ENCODE peak calls at places on chromosomes 3 and 15, in five cellular contexts. P is lower lobe of right lung, N is breast epithelium, X is cardiac muscle cell, A is foreskin fibroblast. U is an unnamed sample.

GRCh38 chr15:63234479-63234878 is 42.9 kb upstream of the APH1B start:
- DNase-seq in P (peak; percentile 59), A (peak; percentile 50), N (no peak), X (peak; percentile 85), U (no peak)

GRCh38 chr3:40109641-40110490 is 199.6 kb upstream of the EIF1B start:
- DNase-seq in X (peak; percentile 14), N (no peak), A (peak; percentile 55), P (no peak), U (no peak)

GRCh38 chr3:127102587-127102986 is 90.3 kb upstream of the PRR23E start:
- DNase-seq in N (peak; percentile 40), P (no peak), X (no peak), A (no peak), U (no peak)

GRCh38 chr15:85581495-85581894 is 201.1 kb downstream of the AKAP13 start:
- DNase-seq in P (peak; percentile 71), X (peak; percentile 53), N (no peak), A (no peak), U (no peak)

GRCh38 chr15:60363024-60363674 is 34.6 kb downstream of the ANXA2 start:
- DNase-seq in P (no peak), X (no peak), N (no peak), A (no peak), U (no peak)

GRCh38 chr3:112092439-112093179 is 6.4 kb downstream of the C3orf52 start:
- DNase-seq in N (no peak), P (no peak), X (peak; percentile 83), A (no peak), U (no peak)

GRCh38 chr3:171155122-171155700 is 128.7 kb upstream of the SLC2A2 start:
- DNase-seq in X (no peak), P (no peak), N (no peak), A (no peak), U (no peak)

GRCh38 chr15:76162784-76163428 is 103.1 kb downstream of the TMEM266 start:
- DNase-seq in P (no peak), N (no peak), X (no peak), A (no peak), U (no peak)

GRCh38 chr15:31857194-31857593 is 173.1 kb upstream of the CHRNA7 start:
- DNase-seq in X (no peak), A (no peak), N (no peak), P (no peak), U (no peak)

GRCh38 chr3:33299395-33300081 is 22.3 kb downstream of the FBXL2 start:
- DNase-seq in A (peak; percentile 84), P (no peak), N (no peak), X (peak; percentile 34), U (peak; percentile 73)

GRCh38 chr15:71411538-71412482 is 296.5 kb downstream of the THSD4 start:
- DNase-seq in A (peak; percentile 74), P (peak; percentile 76), N (no peak), X (peak; percentile 42), U (peak; percentile 14)

GRCh38 chr3:173025941-173026340 is 115.1 kb downstream of the SPATA16 start:
- DNase-seq in A (no peak), N (no peak), P (no peak), X (no peak), U (no peak)

GRCh38 chr3:30696901-30697300 is 90.5 kb downstream of the TGFBR2 start:
- DNase-seq in X (no peak), A (no peak), N (no peak), P (no peak), U (no peak)

GRCh38 chr15:43237842-43238470 is 17.1 kb upstream of the EPB42 start:
- DNase-seq in N (no peak), P (no peak), A (no peak), X (no peak), U (no peak)

GRCh38 chr3:189790658-189791057 is 159.5 kb downstream of the TP63 start:
- DNase-seq in X (no peak), N (no peak), A (no peak), P (no peak), U (no peak)

GRCh38 chr3:13166243-13167063 is 93.2 kb upstream of the IQSEC1 start:
- DNase-seq in P (no peak), N (peak; percentile 24), X (no peak), A (no peak), U (no peak)

GRCh38 chr3:170705136-170705535 is 119.3 kb upstream of the SLC7A14 start:
- DNase-seq in A (peak; percentile 64), N (no peak), X (no peak), P (no peak), U (no peak)

GRCh38 chr3:14678015-14678503 is 3.1 kb downstream of the C3orf20 start:
- DNase-seq in N (no peak), A (no peak), X (no peak), P (no peak), U (no peak)

GRCh38 chr3:122342803-122343202 is 17.8 kb downstream of the CSTA start:
- DNase-seq in X (no peak), P (no peak), A (no peak), N (no peak), U (no peak)

GRCh38 chr15:63165166-63165859 is 8.0 kb upstream of the RPS27L start:
- DNase-seq in P (no peak), X (no peak), A (no peak), N (no peak), U (no peak)

GRCh38 chr15:78638658-78639314 is 2.2 kb downstream of the CHRNB4 start:
- DNase-seq in P (no peak), A (peak; percentile 57), X (peak; percentile 59), N (no peak), U (no peak)

GRCh38 chr3:49377483-49377882 is 19.3 kb upstream of the GPX1 start:
- DNase-seq in A (no peak), P (no peak), N (no peak), X (peak; percentile 55), U (no peak)

GRCh38 chr15:57327985-57328471 is 48.3 kb upstream of the CGNL1 start:
- DNase-seq in X (peak; percentile 85), P (no peak), A (peak; percentile 84), N (no peak), U (peak; percentile 95)

GRCh38 chr3:8937064-8938020 is 25.9 kb downstream of the RAD18 start:
- DNase-seq in N (no peak), A (peak; percentile 78), P (no peak), X (peak; percentile 85), U (peak; percentile 64)

GRCh38 chr3:178131801-178132200 is 404.4 kb upstream of the KCNMB2 start:
- DNase-seq in N (no peak), A (peak; percentile 16), P (no peak), X (peak; percentile 58), U (peak; percentile 14)

DNA sequence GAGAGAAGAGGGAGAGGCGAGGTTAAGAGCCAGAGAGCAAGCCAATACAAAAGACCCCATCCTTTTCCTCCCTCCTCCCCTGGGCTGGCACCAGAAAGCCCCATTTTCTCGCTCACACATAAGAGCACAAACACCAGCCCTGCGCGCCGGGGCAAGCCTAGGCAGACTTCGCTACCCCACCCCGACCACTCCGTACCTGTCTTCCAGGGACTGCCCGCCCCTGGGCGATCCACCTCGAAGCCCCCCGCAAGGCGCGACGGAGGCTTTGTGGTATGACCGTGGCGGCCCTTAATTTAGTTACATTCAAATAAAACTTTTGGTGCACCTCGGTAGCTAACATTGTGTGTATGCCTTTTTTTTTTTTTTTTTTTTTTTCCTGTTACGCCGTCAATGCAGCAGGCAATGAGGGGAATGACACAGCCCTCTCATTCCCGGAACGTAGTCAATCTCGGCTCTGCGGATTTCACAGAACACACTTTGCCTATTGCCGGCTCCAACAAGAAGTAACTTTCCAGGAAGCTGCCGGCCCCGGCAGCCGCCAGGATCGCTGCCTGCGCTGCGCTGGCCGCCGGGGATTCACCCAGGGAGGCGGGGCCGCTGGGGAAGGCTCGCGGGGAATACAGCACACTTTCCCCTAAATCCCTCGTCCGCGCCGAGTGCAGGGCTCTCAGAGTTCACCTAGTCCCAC is 7.7 kb downstream of the BCL6 start:
- DNase-seq in X (peak; percentile 85), N (peak; percentile 70), A (peak; percentile 86), P (peak; percentile 88), U (no peak)
- TF ChIP-seq CTCF in X (no peak), N (no peak), A (no peak), P (no peak), U (peak; percentile 2)

GRCh38 chr15:34490421-34491193 is 53.0 kb upstream of the GOLGA8A start:
- DNase-seq in A (no peak), N (no peak), P (no peak), X (no peak), U (no peak)

GRCh38 chr15:34496616-34497015 is 59.0 kb upstream of the GOLGA8A start:
- DNase-seq in P (no peak), X (no peak), N (no peak), A (no peak), U (no peak)

GRCh38 chr15:34493001-34493400 is 55.4 kb upstream of the GOLGA8A start:
- DNase-seq in P (no peak), N (no peak), X (no peak), A (no peak), U (no peak)

GRCh38 chr15:34494084-34494399 is 56.4 kb upstream of the GOLGA8A start:
- DNase-seq in P (no peak), X (no peak), N (no peak), A (no peak), U (no peak)
- H3K4me3 ChIP-seq in P (no peak overlapping the region), X (peak overlapping the region; percentile 32), N (peak overlapping the region; percentile 46), A (no peak overlapping the region), U (no peak overlapping the region)

GRCh38 chr15:93018574-93018973 is 70.4 kb downstream of the RGMA start:
- DNase-seq in N (no peak), P (no peak), X (peak; percentile 26), A (peak; percentile 34), U (no peak)
- TF ChIP-seq CTCF in N (no peak), P (no peak), X (peak; percentile 30), A (no peak), U (peak; percentile 16)

DNA sequence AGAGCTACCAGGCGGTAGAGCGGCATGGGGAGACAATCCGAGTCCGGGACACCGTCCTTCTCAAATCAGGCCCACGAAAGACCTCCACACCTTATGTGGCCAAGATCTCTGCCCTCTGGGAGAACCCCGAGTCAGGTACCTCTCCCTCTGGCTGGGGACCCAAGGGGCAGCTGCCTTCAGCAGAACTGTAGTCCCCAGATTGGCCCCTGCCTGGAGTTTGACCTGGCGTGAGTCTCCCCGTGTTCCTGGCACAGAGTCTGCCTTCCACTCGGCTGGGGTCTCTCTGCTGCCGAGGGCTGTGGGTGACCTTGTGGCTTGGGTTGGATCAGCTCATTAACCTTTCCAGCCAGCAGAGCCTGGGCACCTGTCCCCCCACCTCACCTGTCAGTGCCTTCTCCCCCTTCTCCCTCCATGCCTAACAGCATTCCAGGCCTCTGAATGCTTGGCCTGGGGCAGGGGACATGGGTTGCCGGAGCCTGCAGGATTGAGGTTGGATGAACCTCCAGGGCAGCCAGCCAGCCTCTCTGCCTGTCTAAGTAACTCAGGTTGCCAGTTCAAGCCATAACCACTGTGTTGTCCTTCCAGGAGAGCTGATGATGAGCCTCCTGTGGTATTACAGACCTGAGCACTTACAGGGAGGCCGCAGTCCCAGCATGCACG is 6.8 kb upstream of the CHST14 start:
- DNase-seq in P (no peak), A (no peak), N (no peak), X (no peak), U (no peak)
- H3K4me3 ChIP-seq in P (no peak overlapping the region), A (no peak overlapping the region), N (no peak overlapping the region), X (no peak overlapping the region), U (no peak overlapping the region)